ENCODE peak calls at places on chromosome 12, in five cellular contexts. E, C, S, L and Y are unnamed samples.

GRCh38 chr12:80226576-80226975 is 127.2 kb downstream of the OTOGL start:
- DNase-seq in E (no peak), C (no peak), S (no peak), L (no peak), Y (no peak)

GRCh38 chr12:28222959-28223662 is 32.9 kb downstream of the CCDC91 start:
- DNase-seq in E (no peak), C (no peak), S (no peak), L (no peak), Y (no peak)

GRCh38 chr12:19834596-19834995 is 395.3 kb downstream of the AEBP2 start:
- DNase-seq in E (no peak), C (no peak), S (no peak), L (no peak), Y (no peak)

GRCh38 chr12:106252056-106252455 is 4.2 kb upstream of the CKAP4 start:
- DNase-seq in E (no peak), C (no peak), S (no peak), L (no peak), Y (no peak)

GRCh38 chr12:64180951-64181350 is 41.1 kb downstream of the KICS2 start:
- DNase-seq in E (no peak), C (no peak), S (no peak), L (no peak), Y (no peak)

GRCh38 chr12:93813972-93814821 is 137.0 kb downstream of the CRADD start:
- DNase-seq in E (no peak), C (peak), S (peak), L (no peak), Y (no peak)

GRCh38 chr12:3602488-3602887 is 111.5 kb downstream of the PRMT8 start:
- DNase-seq in E (no peak), C (no peak), S (no peak), L (no peak), Y (no peak)

GRCh38 chr12:92624236-92624635 is 78.6 kb upstream of the PLEKHG7 start:
- DNase-seq in E (no peak), C (no peak), S (no peak), L (no peak), Y (no peak)

GRCh38 chr12:14774074-14774943 is 29.0 kb downstream of the WBP11 start:
- DNase-seq in E (peak), C (peak), S (no peak), L (peak), Y (peak)

GRCh38 chr12:79016181-79016580 is 151.6 kb downstream of the SYT1 start:
- DNase-seq in E (no peak), C (no peak), S (no peak), L (no peak), Y (no peak)
- TF ChIP-seq FOXM1 in E (no peak), C (no peak), S (no peak), L (no peak), Y (no peak)

DNA sequence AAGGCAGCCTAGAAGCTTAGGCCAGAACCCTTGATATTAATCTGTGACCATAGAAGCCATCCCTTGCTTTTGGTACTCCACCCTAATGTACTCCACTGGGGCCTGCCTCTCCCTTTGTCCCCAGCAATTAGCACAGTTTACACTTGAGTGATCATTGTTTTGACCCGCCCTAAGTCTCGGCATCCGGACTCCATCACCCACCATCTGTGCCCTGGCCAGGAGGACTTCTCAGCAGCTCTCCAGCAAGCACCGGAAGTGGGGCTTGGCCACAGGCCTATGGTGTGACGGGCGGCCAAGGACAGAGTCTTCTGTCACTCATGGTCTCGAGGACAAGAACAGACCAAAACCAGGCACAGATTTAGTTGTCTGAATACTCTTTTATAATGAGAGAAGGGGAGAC is 126.5 kb upstream of the NTF3 start:
- DNase-seq in E (no peak), C (no peak), S (no peak), L (no peak), Y (no peak)
- TF ChIP-seq FOXM1 in E (no peak), C (no peak), S (no peak), L (no peak), Y (no peak)

GRCh38 chr12:122385171-122386041 is 37.1 kb downstream of the CLIP1 start:
- DNase-seq in E (no peak), C (no peak), S (no peak), L (no peak), Y (no peak)

GRCh38 chr12:122382919-122383350 is 39.5 kb downstream of the CLIP1 start:
- DNase-seq in E (no peak), C (no peak), S (no peak), L (no peak), Y (no peak)
- TF ChIP-seq FOXM1 in E (no peak), C (no peak), S (no peak), L (no peak), Y (no peak)

GRCh38 chr12:42118136-42118879 is 26.4 kb downstream of the GXYLT1 start:
- DNase-seq in E (no peak), C (no peak), S (no peak), L (no peak), Y (no peak)
- TF ChIP-seq FOXM1 in E (no peak), C (no peak), S (no peak), L (no peak), Y (no peak)

GRCh38 chr12:48001426-48002178 is 2.7 kb downstream of the COL2A1 start:
- DNase-seq in E (peak), C (no peak), S (peak), L (no peak), Y (peak)
- TF ChIP-seq FOXM1 in E (no peak), C (no peak), S (no peak), L (no peak), Y (no peak)